ENCODE peak calls at places on chromosome 14, in six cellular contexts. I, C, G, A, S and L are unnamed samples.

GRCh38 chr14:95611293-95611880 is 74.8 kb upstream of the TCL1B start:
- DNase-seq in G (no peak), I (no peak), C (no peak), A (no peak), S (no peak), L (no peak)

GRCh38 chr14:66099451-66099850 is 386.7 kb upstream of the CCDC196 start:
- DNase-seq in S (no peak), G (no peak), A (no peak), C (no peak), I (no peak), L (no peak)

GRCh38 chr14:32913725-32914124 is 25.0 kb upstream of the NPAS3 start:
- DNase-seq in G (no peak), C (no peak), S (no peak), I (no peak), A (no peak), L (no peak)

GRCh38 chr14:67493092-67493717 is 4.7 kb upstream of the TMEM229B start:
- DNase-seq in S (no peak), C (no peak), G (no peak), A (no peak), I (no peak), L (no peak)

GRCh38 chr14:62015248-62015647 is 253.0 kb downstream of the SNAPC1 start:
- DNase-seq in A (no peak), G (no peak), I (no peak), C (no peak), S (no peak), L (no peak)

GRCh38 chr14:61147898-61148549 is 133.1 kb downstream of the TMEM30B start:
- DNase-seq in C (no peak), G (peak; percentile 10), A (no peak), I (no peak), S (no peak), L (no peak)

GRCh38 chr14:93892505-93892839 is 34.7 kb upstream of the FAM181A start:
- DNase-seq in C (no peak), A (no peak), S (no peak), G (no peak), I (no peak), L (no peak)

GRCh38 chr14:70441641-70442040 is 10.3 kb upstream of the ADAM21 start:
- DNase-seq in G (no peak), A (no peak), C (no peak), I (no peak), S (no peak), L (no peak)

GRCh38 chr14:94685166-94685581 is 73.0 kb downstream of the SERPINA3 start:
- DNase-seq in I (no peak), C (no peak), G (no peak), S (no peak), A (peak; percentile 59), L (no peak)

GRCh38 chr14:51305761-51306160 is 65.7 kb downstream of the TMX1 start:
- DNase-seq in C (no peak), A (no peak), G (no peak), S (no peak), I (no peak), L (no peak)

GRCh38 chr14:60508707-60509437 is at the start of gene SIX6:
- DNase-seq in I (no peak), C (no peak), G (no peak), A (peak; percentile 77), S (peak; percentile 68), L (peak; percentile 21)

GRCh38 chr14:57085801-57086200 is 182.9 kb downstream of the EXOC5 start:
- DNase-seq in I (no peak), S (no peak), A (no peak), C (no peak), G (no peak), L (no peak)

GRCh38 chr14:89129570-89129969 is 287.5 kb downstream of the FOXN3 start:
- DNase-seq in A (no peak), C (no peak), I (no peak), G (no peak), S (no peak), L (no peak)

GRCh38 chr14:73295198-73295796 is 58.0 kb downstream of the PAPLN start:
- DNase-seq in A (no peak), G (peak; percentile 13), C (no peak), I (no peak), S (no peak), L (no peak)

GRCh38 chr14:33999771-34000291 is 49.0 kb upstream of the EGLN3 start:
- DNase-seq in C (no peak), I (no peak), G (no peak), A (no peak), S (no peak), L (no peak)

GRCh38 chr14:74401504-74402241 is 24.3 kb downstream of the SYNDIG1L start:
- DNase-seq in G (no peak), S (peak; percentile 37), A (no peak), C (no peak), I (peak; percentile 16), L (no peak)